ENCODE peak calls at places on chromosome 15, in eight cellular contexts. O, Q, J, V, B, P, D and X are unnamed samples.

GRCh38 chr15:100707229-100707628 is 104.8 kb downstream of the ASB7 start:
- DNase-seq in O (no peak), Q (no peak), J (no peak), V (no peak), B (no peak), P (no peak), D (no peak), X (no peak)

GRCh38 chr15:41930221-41930866 is 36.5 kb upstream of the SPTBN5 start:
- DNase-seq in O (peak; percentile 89), Q (no peak), J (peak; percentile 74), V (no peak), B (peak; percentile 84), P (no peak), D (no peak), X (peak; percentile 90)

GRCh38 chr15:41241251-41241964 is 10.3 kb downstream of the CHP1 start:
- DNase-seq in O (no peak), Q (no peak), J (no peak), V (no peak), B (peak; percentile 55), P (peak; percentile 86), D (no peak), X (peak; percentile 42)

GRCh38 chr15:62534996-62535395 is 369.9 kb upstream of the C2CD4B start:
- DNase-seq in O (no peak), Q (no peak), J (no peak), V (no peak), B (no peak), P (no peak), D (no peak), X (no peak)

GRCh38 chr15:63006032-63006878 is 36.3 kb upstream of the TPM1 start:
- DNase-seq in O (peak; percentile 31), Q (no peak), J (no peak), V (no peak), B (no peak), P (no peak), D (no peak), X (no peak)

GRCh38 chr15:45785897-45786296 is 151.1 kb downstream of the SQOR start:
- DNase-seq in O (no peak), Q (no peak), J (no peak), V (no peak), B (no peak), P (peak; percentile 25), D (no peak), X (no peak)

GRCh38 chr15:100951965-100952364 is 32.8 kb downstream of the LRRK1 start:
- DNase-seq in O (no peak), Q (no peak), J (no peak), V (no peak), B (no peak), P (no peak), D (no peak), X (no peak)

GRCh38 chr15:69410290-69410874 is 3.8 kb upstream of the KIF23 start:
- DNase-seq in O (peak; percentile 74), Q (no peak), J (no peak), V (peak; percentile 32), B (no peak), P (peak; percentile 54), D (no peak), X (peak; percentile 83)

GRCh38 chr15:100220058-100220728 is 121.6 kb downstream of the ADAMTS17 start:
- DNase-seq in O (no peak), Q (no peak), J (no peak), V (no peak), B (no peak), P (no peak), D (no peak), X (peak; percentile 48)

GRCh38 chr15:81235781-81236507 is 39.3 kb downstream of the IL16 start:
- DNase-seq in O (peak; percentile 83), Q (no peak), J (no peak), V (no peak), B (no peak), P (no peak), D (no peak), X (peak; percentile 92)

GRCh38 chr15:48373855-48374421 is 42.7 kb downstream of the DUT start:
- DNase-seq in O (peak; percentile 75), Q (no peak), J (no peak), V (no peak), B (peak; percentile 39), P (no peak), D (no peak), X (peak; percentile 83)

GRCh38 chr15:67852433-67852832 is 12.6 kb upstream of the RNU6-1 start:
- DNase-seq in O (no peak), Q (no peak), J (no peak), V (no peak), B (no peak), P (no peak), D (no peak), X (no peak)

GRCh38 chr15:35522061-35522460 is 23.9 kb downstream of the DPH6 start:
- DNase-seq in O (no peak), Q (no peak), J (no peak), V (no peak), B (no peak), P (no peak), D (no peak), X (no peak)

GRCh38 chr15:40853241-40853890 is 9.5 kb downstream of the SPINT1 start:
- DNase-seq in O (no peak), Q (no peak), J (no peak), V (no peak), B (no peak), P (no peak), D (no peak), X (no peak)

GRCh38 chr15:47443839-47444238 is 273.5 kb upstream of the SEMA6D start:
- DNase-seq in O (peak; percentile 86), Q (no peak), J (no peak), V (no peak), B (no peak), P (no peak), D (no peak), X (peak; percentile 87)

GRCh38 chr15:96369825-96370621 is 39.5 kb downstream of the NR2F2 start:
- DNase-seq in O (no peak), Q (no peak), J (no peak), V (no peak), B (no peak), P (no peak), D (no peak), X (no peak)

GRCh38 chr15:92304239-92304975 is 89.3 kb upstream of the ST8SIA2 start:
- DNase-seq in O (no peak), Q (no peak), J (no peak), V (no peak), B (no peak), P (no peak), D (no peak), X (no peak)

GRCh38 chr15:99098426-99098825 is 6.5 kb upstream of the SYNM start:
- DNase-seq in O (no peak), Q (no peak), J (no peak), V (no peak), B (no peak), P (no peak), D (no peak), X (no peak)

GRCh38 chr15:94059188-94059587 is 172.2 kb upstream of the MCTP2 start:
- DNase-seq in O (no peak), Q (no peak), J (no peak), V (no peak), B (no peak), P (no peak), D (no peak), X (peak; percentile 8)

GRCh38 chr15:98904466-98905048 is 103.0 kb downstream of the PGPEP1L start:
- DNase-seq in O (peak; percentile 52), Q (no peak), J (no peak), V (peak; percentile 10), B (no peak), P (peak; percentile 29), D (peak; percentile 31), X (peak; percentile 52)

GRCh38 chr15:88636039-88636438 is 2.8 kb upstream of the ISG20 start:
- DNase-seq in O (no peak), Q (peak; percentile 85), J (no peak), V (no peak), B (no peak), P (no peak), D (no peak), X (peak; percentile 46)